ENCODE peak calls at places on chromosomes 3 and 15, in four cellular contexts. W is C1 segment of cervical spinal cord, V is RPMI7951, K is BE2C. R is an unnamed sample.

GRCh38 chr3:100316656-100317069 is 17.9 kb upstream of the NIT2 start:
- DNase-seq in W (no peak), V (peak), K (peak), R (peak)

GRCh38 chr3:151843275-151843674 is 29.4 kb downstream of the AADAC start:
- DNase-seq in K (no peak), V (no peak), W (no peak), R (no peak)

GRCh38 chr3:152969557-152970300 is 134.8 kb downstream of the P2RY1 start:
- DNase-seq in V (no peak), K (no peak), W (no peak), R (no peak)

GRCh38 chr3:177770821-177771220 is 573.5 kb upstream of the TBL1XR1 start:
- DNase-seq in W (no peak), V (no peak), K (no peak), R (no peak)

GRCh38 chr3:169128579-169128978 is 534.9 kb downstream of the MECOM start:
- DNase-seq in W (no peak), K (no peak), V (no peak), R (no peak)

GRCh38 chr15:69400850-69401249 is 13.3 kb upstream of the KIF23 start:
- DNase-seq in W (no peak), K (no peak), V (no peak), R (no peak)

GRCh38 chr3:143951351-143951971 is 20.2 kb upstream of the DIPK2A start:
- DNase-seq in W (no peak), V (peak), K (peak), R (peak)

GRCh38 chr3:46378426-46378942 is 7.7 kb downstream of the CCR5 start:
- DNase-seq in K (peak), V (peak), W (peak), R (peak)

R was measured in hippocampal formation.